ENCODE peak calls at places on chromosomes 6 and 20, in five cellular contexts. One of them, this sample, is unnamed.

GRCh38 chr6:105790635-105791034 is 295.5 kb upstream of the PRDM1 start:
- DNase-seq in OCI-LY7: peak; percentile 39
- DNase-seq in naive thymus-derived CD4-positive, alpha-beta T cell: no peak
- DNase-seq in right lobe of liver: no peak
- DNase-seq in adipocyte: no peak
- DNase-seq in this sample: no peak

GRCh38 chr6:152696543-152696942 is 1.2 kb upstream of the MYCT1 start:
- DNase-seq in OCI-LY7: no peak
- DNase-seq in naive thymus-derived CD4-positive, alpha-beta T cell: no peak
- DNase-seq in right lobe of liver: no peak
- DNase-seq in adipocyte: peak; percentile 61
- DNase-seq in this sample: no peak

GRCh38 chr20:9417665-9418064 is 96.7 kb upstream of the LAMP5 start:
- DNase-seq in OCI-LY7: no peak
- DNase-seq in naive thymus-derived CD4-positive, alpha-beta T cell: no peak
- DNase-seq in right lobe of liver: no peak
- DNase-seq in adipocyte: no peak
- DNase-seq in this sample: no peak

GRCh38 chr6:152338335-152339125 is 298.6 kb downstream of the SYNE1 start:
- DNase-seq in OCI-LY7: peak; percentile 42
- DNase-seq in naive thymus-derived CD4-positive, alpha-beta T cell: peak; percentile 23
- DNase-seq in right lobe of liver: peak; percentile 42
- DNase-seq in adipocyte: peak; percentile 70
- DNase-seq in this sample: peak; percentile 43

GRCh38 chr20:25061103-25061799 is 3.3 kb upstream of the ACSS1 start:
- DNase-seq in OCI-LY7: no peak
- DNase-seq in naive thymus-derived CD4-positive, alpha-beta T cell: no peak
- DNase-seq in right lobe of liver: peak; percentile 30
- DNase-seq in adipocyte: no peak
- DNase-seq in this sample: peak; percentile 1

GRCh38 chr6:30813623-30814136 is 69.3 kb upstream of the IER3 start:
- DNase-seq in OCI-LY7: no peak
- DNase-seq in naive thymus-derived CD4-positive, alpha-beta T cell: no peak
- DNase-seq in right lobe of liver: no peak
- DNase-seq in adipocyte: no peak
- DNase-seq in this sample: no peak

GRCh38 chr6:111701146-111701545 is 95.5 kb upstream of the TRAF3IP2 start:
- DNase-seq in OCI-LY7: no peak
- DNase-seq in naive thymus-derived CD4-positive, alpha-beta T cell: no peak
- DNase-seq in right lobe of liver: no peak
- DNase-seq in adipocyte: no peak
- DNase-seq in this sample: no peak

GRCh38 chr6:122063761-122064160 is 335.7 kb upstream of the HSF2 start:
- DNase-seq in OCI-LY7: no peak
- DNase-seq in naive thymus-derived CD4-positive, alpha-beta T cell: no peak
- DNase-seq in right lobe of liver: no peak
- DNase-seq in adipocyte: no peak
- DNase-seq in this sample: no peak

GRCh38 chr6:24721461-24722215 is 2.7 kb upstream of the C6orf62 start:
- DNase-seq in OCI-LY7: no peak
- DNase-seq in naive thymus-derived CD4-positive, alpha-beta T cell: peak; percentile 90
- DNase-seq in right lobe of liver: peak; percentile 87
- DNase-seq in adipocyte: no peak
- DNase-seq in this sample: peak; percentile 69

GRCh38 chr6:28747631-28748157 is 176.1 kb downstream of the TRIM27 start:
- DNase-seq in OCI-LY7: no peak
- DNase-seq in naive thymus-derived CD4-positive, alpha-beta T cell: no peak
- DNase-seq in right lobe of liver: no peak
- DNase-seq in adipocyte: peak; percentile 71
- DNase-seq in this sample: no peak

GRCh38 chr20:51387125-51387865 is 155.2 kb downstream of the NFATC2 start:
- DNase-seq in OCI-LY7: peak; percentile 91
- DNase-seq in naive thymus-derived CD4-positive, alpha-beta T cell: no peak
- DNase-seq in right lobe of liver: no peak
- DNase-seq in adipocyte: no peak
- DNase-seq in this sample: no peak

GRCh38 chr6:170454512-170455285 is 98.4 kb downstream of the PSMB1 start:
- DNase-seq in OCI-LY7: no peak
- DNase-seq in naive thymus-derived CD4-positive, alpha-beta T cell: no peak
- DNase-seq in right lobe of liver: no peak
- DNase-seq in adipocyte: no peak
- DNase-seq in this sample: no peak

GRCh38 chr6:27684264-27685211 is 211.6 kb upstream of the ZNF184 start:
- DNase-seq in OCI-LY7: peak; percentile 28
- DNase-seq in naive thymus-derived CD4-positive, alpha-beta T cell: peak; percentile 79
- DNase-seq in right lobe of liver: no peak
- DNase-seq in adipocyte: peak; percentile 57
- DNase-seq in this sample: peak; percentile 24

GRCh38 chr6:31358302-31358701 is 1.3 kb upstream of the HLA-B start:
- DNase-seq in OCI-LY7: no peak
- DNase-seq in naive thymus-derived CD4-positive, alpha-beta T cell: no peak
- DNase-seq in right lobe of liver: no peak
- DNase-seq in adipocyte: no peak
- DNase-seq in this sample: no peak

GRCh38 chr6:134446901-134447300 is 129.0 kb upstream of the SGK1 start:
- DNase-seq in OCI-LY7: no peak
- DNase-seq in naive thymus-derived CD4-positive, alpha-beta T cell: no peak
- DNase-seq in right lobe of liver: no peak
- DNase-seq in adipocyte: peak; percentile 46
- DNase-seq in this sample: no peak

GRCh38 chr20:37389241-37389747 is 43.4 kb downstream of the SRC start:
- DNase-seq in OCI-LY7: no peak
- DNase-seq in naive thymus-derived CD4-positive, alpha-beta T cell: no peak
- DNase-seq in right lobe of liver: peak; percentile 13
- DNase-seq in adipocyte: no peak
- DNase-seq in this sample: no peak

GRCh38 chr20:12111431-12112088 is 193.9 kb downstream of the BTBD3 start:
- DNase-seq in OCI-LY7: no peak
- DNase-seq in naive thymus-derived CD4-positive, alpha-beta T cell: no peak
- DNase-seq in right lobe of liver: no peak
- DNase-seq in adipocyte: no peak
- DNase-seq in this sample: no peak

GRCh38 chr6:143146186-143146831 is 85.6 kb downstream of the AIG1 start:
- DNase-seq in OCI-LY7: no peak
- DNase-seq in naive thymus-derived CD4-positive, alpha-beta T cell: no peak
- DNase-seq in right lobe of liver: no peak
- DNase-seq in adipocyte: no peak
- DNase-seq in this sample: no peak

GRCh38 chr6:73823046-73823735 is 127.2 kb downstream of the CD109 start:
- DNase-seq in OCI-LY7: no peak
- DNase-seq in naive thymus-derived CD4-positive, alpha-beta T cell: no peak
- DNase-seq in right lobe of liver: no peak
- DNase-seq in adipocyte: no peak
- DNase-seq in this sample: no peak

GRCh38 chr6:43708857-43709653 is 21.5 kb upstream of the MRPS18A start:
- DNase-seq in OCI-LY7: no peak
- DNase-seq in naive thymus-derived CD4-positive, alpha-beta T cell: no peak
- DNase-seq in right lobe of liver: no peak
- DNase-seq in adipocyte: peak; percentile 88
- DNase-seq in this sample: no peak

GRCh38 chr20:37383229-37383989 is 37.5 kb downstream of the SRC start:
- DNase-seq in OCI-LY7: no peak
- DNase-seq in naive thymus-derived CD4-positive, alpha-beta T cell: no peak
- DNase-seq in right lobe of liver: no peak
- DNase-seq in adipocyte: peak; percentile 36
- DNase-seq in this sample: no peak

GRCh38 chr6:97322811-97323210 is 39.8 kb upstream of the MMS22L start:
- DNase-seq in OCI-LY7: no peak
- DNase-seq in naive thymus-derived CD4-positive, alpha-beta T cell: no peak
- DNase-seq in right lobe of liver: no peak
- DNase-seq in adipocyte: peak; percentile 34
- DNase-seq in this sample: no peak

GRCh38 chr6:145809211-145809610 is 5.4 kb downstream of the FBXO30 start:
- DNase-seq in OCI-LY7: peak; percentile 36
- DNase-seq in naive thymus-derived CD4-positive, alpha-beta T cell: no peak
- DNase-seq in right lobe of liver: no peak
- DNase-seq in adipocyte: no peak
- DNase-seq in this sample: no peak

GRCh38 chr6:6890400-6890858 is 217.3 kb upstream of the RREB1 start:
- DNase-seq in OCI-LY7: no peak
- DNase-seq in naive thymus-derived CD4-positive, alpha-beta T cell: no peak
- DNase-seq in right lobe of liver: peak; percentile 46
- DNase-seq in adipocyte: no peak
- DNase-seq in this sample: no peak

GRCh38 chr6:133953634-133954415 is 801 bp downstream of the TBPL1 start:
- DNase-seq in OCI-LY7: peak; percentile 65
- DNase-seq in naive thymus-derived CD4-positive, alpha-beta T cell: no peak
- DNase-seq in right lobe of liver: no peak
- DNase-seq in adipocyte: peak; percentile 23
- DNase-seq in this sample: no peak

GRCh38 chr20:37880726-37881591 is 22.0 kb upstream of the VSTM2L start:
- DNase-seq in OCI-LY7: no peak
- DNase-seq in naive thymus-derived CD4-positive, alpha-beta T cell: no peak
- DNase-seq in right lobe of liver: peak; percentile 45
- DNase-seq in adipocyte: no peak
- DNase-seq in this sample: no peak

GRCh38 chr20:45012682-45013302 is 46.5 kb downstream of the STK4 start:
- DNase-seq in OCI-LY7: no peak
- DNase-seq in naive thymus-derived CD4-positive, alpha-beta T cell: no peak
- DNase-seq in right lobe of liver: no peak
- DNase-seq in adipocyte: peak; percentile 58
- DNase-seq in this sample: no peak

GRCh38 chr6:34005845-34006644 is 139.8 kb downstream of the GRM4 start:
- DNase-seq in OCI-LY7: no peak
- DNase-seq in naive thymus-derived CD4-positive, alpha-beta T cell: no peak
- DNase-seq in right lobe of liver: peak; percentile 0
- DNase-seq in adipocyte: no peak
- DNase-seq in this sample: no peak

GRCh38 chr6:165959627-165960026 is 208.0 kb downstream of the TBXT start:
- DNase-seq in OCI-LY7: no peak
- DNase-seq in naive thymus-derived CD4-positive, alpha-beta T cell: no peak
- DNase-seq in right lobe of liver: no peak
- DNase-seq in adipocyte: no peak
- DNase-seq in this sample: no peak

GRCh38 chr20:21125072-21125848 is 622 bp upstream of the KIZ start:
- DNase-seq in OCI-LY7: no peak
- DNase-seq in naive thymus-derived CD4-positive, alpha-beta T cell: no peak
- DNase-seq in right lobe of liver: peak; percentile 53
- DNase-seq in adipocyte: peak; percentile 68
- DNase-seq in this sample: no peak

GRCh38 chr6:32462609-32463008 is 22.9 kb downstream of the HLA-DRA start:
- DNase-seq in OCI-LY7: no peak
- DNase-seq in naive thymus-derived CD4-positive, alpha-beta T cell: no peak
- DNase-seq in right lobe of liver: no peak
- DNase-seq in adipocyte: peak; percentile 5
- DNase-seq in this sample: no peak

GRCh38 chr20:45910670-45911485 is 1.1 kb downstream of the PLTP start:
- DNase-seq in OCI-LY7: peak; percentile 100
- DNase-seq in naive thymus-derived CD4-positive, alpha-beta T cell: peak; percentile 74
- DNase-seq in right lobe of liver: peak; percentile 93
- DNase-seq in adipocyte: peak; percentile 98
- DNase-seq in this sample: peak; percentile 71

GRCh38 chr20:48124960-48125359 is 339.7 kb upstream of the SULF2 start:
- DNase-seq in OCI-LY7: no peak
- DNase-seq in naive thymus-derived CD4-positive, alpha-beta T cell: no peak
- DNase-seq in right lobe of liver: no peak
- DNase-seq in adipocyte: no peak
- DNase-seq in this sample: no peak

DNA sequence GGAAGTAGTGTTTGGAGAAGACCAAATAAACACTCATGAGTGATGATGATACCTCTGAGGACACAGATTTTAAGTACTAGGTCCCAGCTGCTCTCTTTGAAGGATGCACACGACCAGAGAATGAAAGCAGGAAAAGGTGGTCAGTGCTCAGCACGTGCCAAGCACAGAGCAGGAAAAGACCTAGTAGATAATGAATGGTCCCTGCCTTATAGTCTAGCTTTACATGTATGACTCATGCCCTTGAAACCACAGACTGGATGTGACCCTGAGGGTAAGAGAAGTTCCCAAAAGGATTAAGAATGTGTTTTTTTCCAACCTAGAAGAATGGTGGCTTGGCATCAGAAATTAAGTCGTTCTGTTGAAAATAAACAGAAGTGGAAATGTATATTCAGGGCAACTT is 2.8 kb upstream of the MC3R start:
- DNase-seq in OCI-LY7: no peak
- DNase-seq in naive thymus-derived CD4-positive, alpha-beta T cell: no peak
- DNase-seq in right lobe of liver: no peak
- DNase-seq in adipocyte: no peak
- DNase-seq in this sample: no peak
- H3K9me3 ChIP-seq in OCI-LY7: no peaks in the 10 kb centered on the region
- H3K9me3 ChIP-seq in naive thymus-derived CD4-positive, alpha-beta T cell: no peaks in the 10 kb centered on the region
- H3K9me3 ChIP-seq in right lobe of liver: no peaks in the 10 kb centered on the region
- H3K9me3 ChIP-seq in adipocyte: no peaks in the 10 kb centered on the region
- H3K9me3 ChIP-seq in this sample: no peaks in the 10 kb centered on the region

GRCh38 chr6:338815-339262 is 46.6 kb downstream of the DUSP22 start:
- DNase-seq in OCI-LY7: no peak
- DNase-seq in naive thymus-derived CD4-positive, alpha-beta T cell: no peak
- DNase-seq in right lobe of liver: no peak
- DNase-seq in adipocyte: no peak
- DNase-seq in this sample: no peak

GRCh38 chr6:340181-340955 is 48.1 kb downstream of the DUSP22 start:
- DNase-seq in OCI-LY7: no peak
- DNase-seq in naive thymus-derived CD4-positive, alpha-beta T cell: no peak
- DNase-seq in right lobe of liver: no peak
- DNase-seq in adipocyte: no peak
- DNase-seq in this sample: no peak

GRCh38 chr6:340991-341827 is 48.9 kb downstream of the DUSP22 start:
- DNase-seq in OCI-LY7: no peak
- DNase-seq in naive thymus-derived CD4-positive, alpha-beta T cell: no peak
- DNase-seq in right lobe of liver: no peak
- DNase-seq in adipocyte: no peak
- DNase-seq in this sample: no peak

GRCh38 chr6:337782-338464 is 45.6 kb downstream of the DUSP22 start:
- DNase-seq in OCI-LY7: no peak
- DNase-seq in naive thymus-derived CD4-positive, alpha-beta T cell: no peak
- DNase-seq in right lobe of liver: no peak
- DNase-seq in adipocyte: no peak
- DNase-seq in this sample: no peak

GRCh38 chr6:339480-339879 is 47.2 kb downstream of the DUSP22 start:
- DNase-seq in OCI-LY7: no peak
- DNase-seq in naive thymus-derived CD4-positive, alpha-beta T cell: no peak
- DNase-seq in right lobe of liver: no peak
- DNase-seq in adipocyte: no peak
- DNase-seq in this sample: no peak
- H3K9me3 ChIP-seq in OCI-LY7: no peaks in the 10 kb centered on the region
- H3K9me3 ChIP-seq in naive thymus-derived CD4-positive, alpha-beta T cell: no peaks in the 10 kb centered on the region
- H3K9me3 ChIP-seq in right lobe of liver: no peaks in the 10 kb centered on the region
- H3K9me3 ChIP-seq in adipocyte: no peaks in the 10 kb centered on the region
- H3K9me3 ChIP-seq in this sample: no peaks in the 10 kb centered on the region

DNA sequence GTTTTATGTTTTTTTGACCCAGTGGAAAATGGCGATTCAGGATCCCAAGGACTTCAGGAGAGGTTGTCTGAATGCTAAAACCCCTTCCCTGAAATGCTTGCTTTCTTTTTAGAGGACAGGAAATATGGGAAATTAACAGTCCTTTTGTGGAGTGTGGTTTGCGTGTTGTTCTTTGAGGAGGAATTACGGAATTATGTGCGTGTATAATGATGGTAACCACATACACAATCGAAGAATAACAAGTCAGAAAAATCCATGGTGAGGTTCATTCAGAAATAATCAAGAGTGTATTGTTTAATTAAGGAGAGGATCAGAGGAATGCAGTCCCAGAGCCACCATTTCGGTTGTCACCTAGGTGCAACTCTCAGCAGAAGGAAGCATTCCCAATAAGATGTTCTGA is 73.2 kb downstream of the PHACTR3 start:
- DNase-seq in OCI-LY7: no peak
- DNase-seq in naive thymus-derived CD4-positive, alpha-beta T cell: no peak
- DNase-seq in right lobe of liver: no peak
- DNase-seq in adipocyte: no peak
- DNase-seq in this sample: no peak
- H3K9me3 ChIP-seq in OCI-LY7: no peaks in the 10 kb centered on the region
- H3K9me3 ChIP-seq in naive thymus-derived CD4-positive, alpha-beta T cell: no peaks in the 10 kb centered on the region
- H3K9me3 ChIP-seq in right lobe of liver: no peaks in the 10 kb centered on the region
- H3K9me3 ChIP-seq in adipocyte: no peaks in the 10 kb centered on the region
- H3K9me3 ChIP-seq in this sample: no peaks in the 10 kb centered on the region

GRCh38 chr20:29744071-29744470 is 1513.4 kb upstream of the DEFB115 start:
- DNase-seq in OCI-LY7: no peak
- DNase-seq in naive thymus-derived CD4-positive, alpha-beta T cell: no peak
- DNase-seq in right lobe of liver: no peak
- DNase-seq in adipocyte: no peak
- DNase-seq in this sample: no peak
- H3K9me3 ChIP-seq in OCI-LY7: no peaks in the 10 kb centered on the region
- H3K9me3 ChIP-seq in naive thymus-derived CD4-positive, alpha-beta T cell: peaks cover 12% of the 10 kb centered on the region
- H3K9me3 ChIP-seq in right lobe of liver: no peaks in the 10 kb centered on the region
- H3K9me3 ChIP-seq in adipocyte: no peaks in the 10 kb centered on the region
- H3K9me3 ChIP-seq in this sample: no peaks in the 10 kb centered on the region